ENCODE peak calls at places on chromosomes 5 and 9, in ten cellular contexts. V, A, P, I, B, X, U, O, T and G are unnamed samples.

GRCh38 chr9:114327749-114328148 is 1.9 kb upstream of the ORM2 start:
- DNase-seq in V (no peak), A (no peak), P (no peak), I (no peak), B (no peak), X (no peak), U (no peak), O (no peak), T (no peak), G (no peak)

GRCh38 chr9:124202447-124202971 is 55.2 kb upstream of the NEK6 start:
- DNase-seq in V (no peak), A (no peak), P (no peak), I (peak), B (peak), X (peak), U (no peak), O (no peak), T (peak), G (no peak)

GRCh38 chr5:36691993-36692392 is 85.6 kb downstream of the SLC1A3 start:
- DNase-seq in V (peak), A (no peak), P (no peak), I (no peak), B (peak), X (no peak), U (no peak), O (no peak), T (no peak), G (no peak)

GRCh38 chr5:163410505-163410904 is 26.9 kb upstream of the CCNG1 start:
- DNase-seq in V (no peak), A (no peak), P (no peak), I (no peak), B (no peak), X (no peak), U (no peak), O (no peak), T (no peak), G (no peak)

GRCh38 chr9:15882328-15882727 is 329.5 kb downstream of the CCDC171 start:
- DNase-seq in V (no peak), A (no peak), P (no peak), I (no peak), B (no peak), X (no peak), U (no peak), O (no peak), T (no peak), G (no peak)

GRCh38 chr5:111223086-111223789 is 946 bp upstream of the CAMK4 start:
- DNase-seq in V (no peak), A (no peak), P (no peak), I (no peak), B (no peak), X (no peak), U (no peak), O (peak), T (no peak), G (no peak)

GRCh38 chr9:131697908-131698714 is 41.8 kb downstream of the RAPGEF1 start:
- DNase-seq in V (no peak), A (no peak), P (no peak), I (no peak), B (no peak), X (no peak), U (no peak), O (no peak), T (no peak), G (no peak)

GRCh38 chr5:116216246-116216645 is 131.4 kb downstream of the COMMD10 start:
- DNase-seq in V (no peak), A (no peak), P (no peak), I (no peak), B (no peak), X (no peak), U (no peak), O (no peak), T (no peak), G (no peak)

GRCh38 chr9:747567-747966 is 93.9 kb upstream of the DMRT1 start:
- DNase-seq in V (no peak), A (no peak), P (no peak), I (no peak), B (no peak), X (no peak), U (no peak), O (no peak), T (no peak), G (no peak)

GRCh38 chr5:181207214-181207959 is 2.4 kb upstream of the TRIM7 start:
- DNase-seq in V (peak), A (peak), P (peak), I (peak), B (peak), X (peak), U (peak), O (peak), T (peak), G (peak)

GRCh38 chr9:89544280-89544664 is 46.4 kb upstream of the SEMA4D start:
- DNase-seq in V (no peak), A (no peak), P (no peak), I (no peak), B (no peak), X (no peak), U (no peak), O (no peak), T (no peak), G (no peak)

GRCh38 chr5:80181618-80182211 is 74.1 kb downstream of the SERINC5 start:
- DNase-seq in V (peak), A (peak), P (no peak), I (peak), B (no peak), X (no peak), U (no peak), O (peak), T (peak), G (no peak)

DNA sequence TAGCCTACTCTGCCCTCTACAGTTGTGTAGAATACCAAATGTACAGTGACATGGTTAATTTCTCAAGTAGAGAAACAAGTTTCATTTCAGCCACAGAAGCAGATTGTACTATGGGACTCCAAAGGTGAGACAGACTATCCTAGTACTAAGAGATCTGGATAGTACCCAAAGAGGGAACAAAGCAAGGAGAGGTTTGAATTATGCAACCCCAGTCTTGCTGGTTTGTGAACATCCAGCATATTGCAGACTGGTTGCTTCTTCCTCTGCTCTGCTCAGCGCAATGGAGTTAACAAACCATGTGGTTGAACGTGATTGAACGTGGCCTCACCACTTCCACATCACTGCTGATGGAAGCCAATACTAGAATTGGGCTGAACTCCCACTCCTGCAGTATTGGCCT is 43.3 kb upstream of the ALDOB start:
- DNase-seq in V (no peak), A (no peak), P (no peak), I (no peak), B (no peak), X (no peak), U (no peak), O (no peak), T (no peak), G (no peak)
- TF ChIP-seq CTCF in V (no peak), A (no peak), P (no peak), I (no peak), B (no peak), X (no peak), U (no peak), O (no peak), T (no peak), G (no peak)

DNA sequence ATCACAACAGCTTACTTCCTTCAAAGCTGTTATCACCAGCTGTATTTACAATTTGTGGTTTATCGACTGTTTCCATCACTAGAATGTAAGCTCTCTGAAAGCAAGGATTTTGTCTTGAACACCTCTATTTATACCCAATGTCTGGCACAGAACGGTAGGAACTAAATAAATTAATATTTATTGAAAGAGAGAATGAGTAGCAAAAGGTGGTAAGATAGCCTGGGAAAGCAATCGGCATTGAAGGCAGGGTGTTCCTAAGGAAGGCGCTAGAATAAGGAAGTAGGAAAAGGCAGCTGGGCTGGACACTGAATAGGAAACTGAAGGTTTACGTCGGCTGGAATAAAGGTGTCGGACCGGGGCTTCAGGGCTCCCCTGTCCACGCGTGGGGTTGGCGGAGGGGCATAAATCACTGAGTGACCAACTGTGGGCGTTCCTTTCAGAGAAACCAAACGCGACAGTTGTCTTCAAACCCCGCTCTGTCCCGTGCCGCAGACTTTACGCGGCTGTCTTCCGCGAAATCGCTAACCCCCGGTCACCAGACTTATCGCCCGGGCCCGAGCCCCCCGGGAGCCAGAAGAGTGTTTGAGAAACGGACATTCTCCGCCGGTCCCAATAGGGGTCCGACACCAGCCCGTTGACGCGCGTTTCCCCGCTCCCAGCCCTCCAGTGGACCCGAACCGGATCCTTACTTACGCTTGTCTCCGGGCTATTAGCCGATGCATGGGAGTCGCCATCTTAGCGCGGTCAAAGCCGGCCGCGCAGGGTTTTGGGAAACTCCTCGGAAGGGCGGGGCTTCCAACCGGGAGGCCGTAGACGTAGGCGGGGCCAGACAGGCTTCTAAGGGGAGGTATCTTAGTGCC is at the start of gene ZCCHC10:
- DNase-seq in V (peak), A (peak), P (peak), I (peak), B (peak), X (peak), U (peak), O (peak), T (peak), G (peak)
- TF ChIP-seq CTCF in V (no peak), A (no peak), P (no peak), I (no peak), B (no peak), X (no peak), U (no peak), O (no peak), T (no peak), G (no peak)

GRCh38 chr5:39138182-39138487 is 63.9 kb upstream of the RICTOR start:
- DNase-seq in V (no peak), A (no peak), P (no peak), I (no peak), B (no peak), X (no peak), U (no peak), O (no peak), T (no peak), G (no peak)

GRCh38 chr5:39132792-39133191 is 58.6 kb upstream of the RICTOR start:
- DNase-seq in V (no peak), A (no peak), P (no peak), I (no peak), B (no peak), X (no peak), U (no peak), O (no peak), T (no peak), G (no peak)

GRCh38 chr5:39140558-39141168 is 66.5 kb upstream of the RICTOR start:
- DNase-seq in V (no peak), A (no peak), P (no peak), I (no peak), B (peak), X (no peak), U (no peak), O (peak), T (no peak), G (no peak)

GRCh38 chr5:39138892-39139291 is 64.7 kb upstream of the RICTOR start:
- DNase-seq in V (peak), A (no peak), P (no peak), I (peak), B (peak), X (no peak), U (peak), O (peak), T (no peak), G (no peak)

GRCh38 chr5:39137391-39138181 is 63.4 kb upstream of the RICTOR start:
- DNase-seq in V (no peak), A (no peak), P (no peak), I (no peak), B (no peak), X (no peak), U (no peak), O (peak), T (no peak), G (no peak)
- TF ChIP-seq CTCF in V (peak), A (no peak), P (no peak), I (peak), B (peak), X (no peak), U (peak), O (peak), T (no peak), G (no peak)

DNA sequence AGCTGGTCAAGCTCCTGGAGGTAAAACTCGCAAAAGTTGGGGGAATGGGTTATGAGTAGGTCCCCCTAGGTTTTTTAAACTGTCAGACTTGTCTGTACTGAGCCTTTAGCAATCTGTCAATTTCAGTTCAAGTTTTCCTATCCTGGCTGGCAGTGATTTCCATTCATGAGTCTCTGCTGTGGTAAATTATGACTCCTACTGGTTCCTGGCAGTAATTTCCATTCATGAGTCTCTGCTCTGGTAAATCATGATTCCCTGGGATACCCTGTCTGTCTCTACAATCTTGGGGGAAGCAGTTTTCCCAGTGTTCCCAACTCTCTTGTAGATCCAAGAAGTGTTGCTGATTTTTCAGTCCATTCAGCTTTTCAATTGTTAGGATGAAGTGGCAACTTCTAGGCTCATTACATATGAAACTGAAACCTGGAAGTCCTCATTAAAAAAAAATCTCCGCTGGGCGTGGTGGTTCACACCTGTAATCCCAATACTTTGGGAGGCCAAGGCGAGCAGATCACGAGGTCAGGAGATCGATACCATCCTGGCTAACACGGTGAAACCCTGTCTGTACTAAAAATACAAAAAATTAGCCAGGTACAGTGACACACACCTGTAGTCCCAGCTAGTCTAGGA is 91.3 kb upstream of the GPBP1 start:
- DNase-seq in V (no peak), A (no peak), P (no peak), I (peak), B (peak), X (no peak), U (no peak), O (peak), T (no peak), G (no peak)
- TF ChIP-seq CTCF in V (no peak), A (peak), P (no peak), I (peak), B (peak), X (no peak), U (peak), O (peak), T (no peak), G (no peak)

DNA sequence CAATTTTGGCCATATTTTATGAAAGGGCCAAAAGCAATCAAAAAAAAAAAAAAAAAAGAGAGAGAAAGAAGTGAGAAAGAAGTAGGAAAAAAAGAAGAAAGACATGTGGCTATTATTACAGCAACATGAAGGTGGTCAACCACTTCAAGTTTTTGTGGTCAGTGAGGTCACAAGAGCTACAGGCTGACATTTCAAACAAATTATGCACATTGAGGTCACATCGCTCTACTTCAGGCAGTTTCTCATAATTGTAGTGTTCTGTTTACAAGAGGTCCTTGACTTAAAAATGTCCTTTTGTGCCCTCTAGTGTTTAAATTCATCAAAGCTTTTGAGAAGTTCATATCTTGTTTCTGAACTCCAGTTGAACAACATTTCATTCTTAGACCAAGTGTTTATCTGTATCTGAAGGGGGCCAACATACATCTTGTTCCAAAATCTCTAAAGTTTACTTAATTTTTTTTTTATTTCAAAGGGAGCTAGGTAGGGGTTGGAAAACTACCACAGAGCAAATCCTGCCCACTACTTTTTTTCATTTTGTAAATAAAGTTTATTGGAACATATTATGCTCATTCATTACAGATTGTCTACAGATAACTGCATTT is 513.1 kb downstream of the PDE4D start:
- DNase-seq in V (peak), A (no peak), P (no peak), I (peak), B (peak), X (no peak), U (peak), O (peak), T (peak), G (no peak)
- TF ChIP-seq CTCF in V (peak), A (peak), P (no peak), I (peak), B (peak), X (no peak), U (peak), O (peak), T (no peak), G (peak)

DNA sequence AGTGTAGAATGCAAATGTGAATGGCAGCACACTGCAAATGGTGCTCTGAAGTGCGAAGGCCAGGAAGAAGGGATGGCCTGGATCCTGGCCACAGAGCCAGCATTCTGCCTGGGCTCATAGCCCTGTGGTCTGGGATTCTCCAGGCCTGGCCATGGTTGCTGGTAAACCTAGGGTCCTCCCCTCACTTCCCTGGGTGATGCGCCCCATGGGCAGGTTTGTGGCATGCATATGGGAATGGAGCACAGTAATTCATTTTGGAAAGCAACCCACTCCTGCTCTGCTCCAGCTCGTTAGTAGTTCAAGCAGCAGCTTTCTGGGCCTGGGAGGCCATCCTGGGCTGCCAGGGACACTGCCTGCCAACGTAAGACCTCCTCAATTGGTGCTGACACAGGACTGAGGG is 1.5 kb upstream of the SLC25A48 start:
- DNase-seq in V (no peak), A (peak), P (no peak), I (no peak), B (no peak), X (no peak), U (no peak), O (no peak), T (no peak), G (no peak)
- TF ChIP-seq CTCF in V (no peak), A (no peak), P (no peak), I (no peak), B (no peak), X (no peak), U (no peak), O (no peak), T (no peak), G (no peak)

GRCh38 chr9:126700903-126701819 is 87.4 kb downstream of the LMX1B start:
- DNase-seq in V (no peak), A (no peak), P (peak), I (no peak), B (no peak), X (no peak), U (no peak), O (no peak), T (no peak), G (no peak)
- TF ChIP-seq CTCF in V (no peak), A (no peak), P (no peak), I (no peak), B (no peak), X (no peak), U (no peak), O (no peak), T (no peak), G (no peak)

GRCh38 chr9:73079326-73079725 is 72.3 kb upstream of the ANXA1 start:
- DNase-seq in V (no peak), A (no peak), P (no peak), I (no peak), B (no peak), X (no peak), U (no peak), O (peak), T (no peak), G (no peak)
- TF ChIP-seq CTCF in V (no peak), A (no peak), P (no peak), I (no peak), B (no peak), X (no peak), U (no peak), O (peak), T (no peak), G (no peak)

DNA sequence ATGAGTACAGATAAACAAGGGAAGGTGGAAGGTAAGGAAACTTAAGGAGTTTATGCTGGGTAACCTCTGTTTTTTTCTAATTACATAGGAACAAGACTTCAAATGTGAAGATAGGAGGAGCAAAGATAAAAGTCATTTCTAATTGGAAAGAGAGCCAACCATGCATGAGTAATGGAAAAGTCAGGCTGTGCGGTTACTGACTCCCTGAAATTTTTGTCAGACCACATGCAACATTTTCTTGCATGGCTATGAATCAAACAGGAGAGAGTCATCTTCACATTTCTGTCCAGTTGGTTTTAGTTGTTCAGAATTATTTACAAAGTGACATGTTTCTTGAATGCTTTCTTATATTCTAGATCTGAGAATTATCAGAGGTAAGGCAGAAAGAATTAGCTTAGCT is 100.9 kb upstream of the PIK3R1 start:
- DNase-seq in V (peak), A (no peak), P (no peak), I (peak), B (peak), X (no peak), U (peak), O (no peak), T (no peak), G (no peak)
- TF ChIP-seq CTCF in V (no peak), A (no peak), P (no peak), I (no peak), B (no peak), X (no peak), U (no peak), O (no peak), T (no peak), G (no peak)